ENCODE peak calls at places on chromosomes 11 and 22, in five cellular contexts. Y is K562, M is HL-60, T is nucleus accumbens, I is brain microvascular endothelial cell. H is an unnamed sample.
A peak's percentile ranks its signal among the peaks of the same experiment; 100 is the strongest.

GRCh38 chr22:49524362-49524761 is 303.3 kb downstream of the BRD1 start:
- DNase-seq in I (no peak), Y (no peak), T (no peak), M (no peak), H (no peak)

GRCh38 chr11:6925636-6926207 is 504 bp upstream of the ZNF215 start:
- DNase-seq in M (no peak), I (no peak), T (no peak), Y (peak; percentile 33), H (no peak)

GRCh38 chr11:2673250-2673610 is 26.6 kb downstream of the KCNQ1OT1 start:
- DNase-seq in M (no peak), T (no peak), Y (no peak), I (no peak), H (no peak)

GRCh38 chr11:76769645-76770586 is 13.2 kb upstream of the TSKU start:
- DNase-seq in M (no peak), Y (no peak), I (peak; percentile 34), T (no peak), H (no peak)

GRCh38 chr11:7665473-7666291 is 7.6 kb downstream of the CYB5R2 start:
- DNase-seq in Y (peak; percentile 88), T (peak; percentile 32), M (peak; percentile 48), I (peak; percentile 69), H (no peak)

GRCh38 chr11:121416909-121417567 is 35.1 kb upstream of the SORL1 start:
- DNase-seq in Y (no peak), M (peak; percentile 100), I (peak; percentile 22), T (peak; percentile 59), H (peak; percentile 91)

GRCh38 chr11:9153651-9154050 is 62.3 kb upstream of the SCUBE2 start:
- DNase-seq in I (no peak), M (no peak), Y (no peak), T (no peak), H (no peak)

GRCh38 chr22:40193429-40194421 is 16.0 kb downstream of the TNRC6B start:
- DNase-seq in Y (no peak), M (no peak), T (no peak), I (no peak), H (no peak)

GRCh38 chr11:1921576-1922141 is 2.2 kb downstream of the TNNT3 start:
- DNase-seq in M (no peak), T (no peak), I (no peak), Y (no peak), H (no peak)

GRCh38 chr11:118180300-118180703 is 3.9 kb upstream of the SCN2B start:
- DNase-seq in Y (no peak), T (peak; percentile 88), M (no peak), I (no peak), H (no peak)

GRCh38 chr11:35165416-35166368 is 26.7 kb downstream of the CD44 start:
- DNase-seq in T (no peak), I (peak; percentile 77), Y (no peak), M (peak; percentile 17), H (peak; percentile 73)

GRCh38 chr22:20015971-20016733 is 471 bp downstream of the ARVCF start:
- DNase-seq in T (no peak), I (no peak), Y (peak; percentile 99), M (no peak), H (no peak)